ENCODE peak calls at places on chromosomes 11 and 22, in five cellular contexts. One of them, this sample, is unnamed.

GRCh38 chr11:82682003-82682751 is 51.5 kb downstream of the FAM181B start:
- DNase-seq in uterus: no peak
- DNase-seq in kidney tubule cell: peak
- DNase-seq in activated CD4-positive, alpha-beta T cell treated with anti-CD3 and anti-CD28 coated beads for 4 hours: peak
- DNase-seq in Daoy: peak
- DNase-seq in this sample: no peak

GRCh38 chr11:12764187-12764914 is 90.1 kb downstream of the TEAD1 start:
- DNase-seq in uterus: no peak
- DNase-seq in kidney tubule cell: no peak
- DNase-seq in activated CD4-positive, alpha-beta T cell treated with anti-CD3 and anti-CD28 coated beads for 4 hours: no peak
- DNase-seq in Daoy: no peak
- DNase-seq in this sample: no peak

GRCh38 chr11:23405350-23405937 is 545.2 kb upstream of the CCDC179 start:
- DNase-seq in uterus: no peak
- DNase-seq in kidney tubule cell: no peak
- DNase-seq in activated CD4-positive, alpha-beta T cell treated with anti-CD3 and anti-CD28 coated beads for 4 hours: no peak
- DNase-seq in Daoy: no peak
- DNase-seq in this sample: no peak

GRCh38 chr22:39208013-39208680 is 36.6 kb downstream of the PDGFB start:
- DNase-seq in uterus: peak
- DNase-seq in kidney tubule cell: no peak
- DNase-seq in activated CD4-positive, alpha-beta T cell treated with anti-CD3 and anti-CD28 coated beads for 4 hours: no peak
- DNase-seq in Daoy: no peak
- DNase-seq in this sample: no peak

GRCh38 chr11:44326615-44327475 is 16.9 kb upstream of the ALX4 start:
- DNase-seq in uterus: no peak
- DNase-seq in kidney tubule cell: no peak
- DNase-seq in activated CD4-positive, alpha-beta T cell treated with anti-CD3 and anti-CD28 coated beads for 4 hours: no peak
- DNase-seq in Daoy: peak
- DNase-seq in this sample: no peak

GRCh38 chr22:26983311-26983710 is 325.9 kb downstream of the MIAT start:
- DNase-seq in uterus: no peak
- DNase-seq in kidney tubule cell: peak
- DNase-seq in activated CD4-positive, alpha-beta T cell treated with anti-CD3 and anti-CD28 coated beads for 4 hours: no peak
- DNase-seq in Daoy: no peak
- DNase-seq in this sample: no peak

GRCh38 chr11:130068986-130069683 is 559 bp upstream of the APLP2 start:
- DNase-seq in uterus: peak
- DNase-seq in kidney tubule cell: peak
- DNase-seq in activated CD4-positive, alpha-beta T cell treated with anti-CD3 and anti-CD28 coated beads for 4 hours: peak
- DNase-seq in Daoy: peak
- DNase-seq in this sample: peak

GRCh38 chr11:76266269-76266668 is 60.0 kb upstream of the WNT11 start:
- DNase-seq in uterus: peak
- DNase-seq in kidney tubule cell: peak
- DNase-seq in activated CD4-positive, alpha-beta T cell treated with anti-CD3 and anti-CD28 coated beads for 4 hours: no peak
- DNase-seq in Daoy: peak
- DNase-seq in this sample: no peak

GRCh38 chr11:114168691-114169090 is 109.2 kb downstream of the ZBTB16 start:
- DNase-seq in uterus: no peak
- DNase-seq in kidney tubule cell: no peak
- DNase-seq in activated CD4-positive, alpha-beta T cell treated with anti-CD3 and anti-CD28 coated beads for 4 hours: no peak
- DNase-seq in Daoy: no peak
- DNase-seq in this sample: no peak

GRCh38 chr11:8357505-8357888 is 93.8 kb upstream of the LMO1 start:
- DNase-seq in uterus: no peak
- DNase-seq in kidney tubule cell: no peak
- DNase-seq in activated CD4-positive, alpha-beta T cell treated with anti-CD3 and anti-CD28 coated beads for 4 hours: no peak
- DNase-seq in Daoy: no peak
- DNase-seq in this sample: no peak

GRCh38 chr22:50732681-50733080 is 5.3 kb upstream of the ACR start:
- DNase-seq in uterus: no peak
- DNase-seq in kidney tubule cell: no peak
- DNase-seq in activated CD4-positive, alpha-beta T cell treated with anti-CD3 and anti-CD28 coated beads for 4 hours: no peak
- DNase-seq in Daoy: no peak
- DNase-seq in this sample: no peak

GRCh38 chr11:2930705-2931415 is 1.6 kb upstream of the PHLDA2 start:
- DNase-seq in uterus: no peak
- DNase-seq in kidney tubule cell: peak
- DNase-seq in activated CD4-positive, alpha-beta T cell treated with anti-CD3 and anti-CD28 coated beads for 4 hours: peak
- DNase-seq in Daoy: peak
- DNase-seq in this sample: peak

GRCh38 chr11:13480198-13480597 is 15.6 kb downstream of the PTH start:
- DNase-seq in uterus: no peak
- DNase-seq in kidney tubule cell: peak
- DNase-seq in activated CD4-positive, alpha-beta T cell treated with anti-CD3 and anti-CD28 coated beads for 4 hours: no peak
- DNase-seq in Daoy: no peak
- DNase-seq in this sample: no peak

GRCh38 chr11:363948-364761 is 5.1 kb upstream of the B4GALNT4 start:
- DNase-seq in uterus: no peak
- DNase-seq in kidney tubule cell: peak
- DNase-seq in activated CD4-positive, alpha-beta T cell treated with anti-CD3 and anti-CD28 coated beads for 4 hours: peak
- DNase-seq in Daoy: peak
- DNase-seq in this sample: peak